ENCODE peak calls at places on chromosomes 4 and X, in five cellular contexts. T is neural progenitor cell, V is MM.1S, P is hepatocyte, N is OCI-LY7. Z is an unnamed sample.

GRCh38 chr4:87521757-87522374 is 7.3 kb downstream of the SPARCL1 start:
- DNase-seq in V (peak), N (no peak), T (no peak), P (peak), Z (peak)

GRCh38 chr4:184309241-184310170 is 91.8 kb upstream of the ENPP6 start:
- DNase-seq in P (no peak), T (no peak), V (no peak), N (no peak), Z (no peak)

GRCh38 chr4:42396361-42397255 is 680 bp upstream of the SHISA3 start:
- DNase-seq in P (no peak), N (no peak), T (peak), V (no peak), Z (peak)

GRCh38 chr4:160142579-160142978 is 1039.7 kb downstream of the RAPGEF2 start:
- DNase-seq in N (no peak), T (no peak), V (no peak), P (no peak), Z (no peak)

GRCh38 chr4:99749445-99750391 is 66.9 kb upstream of the DAPP1 start:
- DNase-seq in V (no peak), N (peak), P (no peak), T (no peak), Z (no peak)

GRCh38 chr4:14415146-14415545 is 587.1 kb upstream of the CPEB2 start:
- DNase-seq in N (no peak), T (peak), P (peak), V (no peak), Z (peak)

GRCh38 chr4:40199999-40200880 is 3.4 kb downstream of the RHOH start:
- DNase-seq in T (no peak), V (peak), N (peak), P (no peak), Z (no peak)

GRCh38 chr4:11724731-11725130 is 296.0 kb upstream of the HS3ST1 start:
- DNase-seq in V (no peak), N (no peak), T (no peak), P (no peak), Z (no peak)

GRCh38 chr4:117225441-117225840 is 140.1 kb upstream of the TRAM1L1 start:
- DNase-seq in T (no peak), N (no peak), P (peak), V (no peak), Z (no peak)

GRCh38 chrX:112113460-112113859 is 30.9 kb upstream of the TRPC5 start:
- DNase-seq in V (no peak), N (no peak), T (no peak), P (no peak), Z (no peak)

GRCh38 chr4:8850074-8850829 is 21.4 kb downstream of the HMX1 start:
- DNase-seq in T (no peak), P (no peak), V (no peak), N (no peak), Z (no peak)

GRCh38 chr4:1055721-1056590 is 44.5 kb downstream of the FGFRL1 start:
- DNase-seq in N (peak), V (no peak), T (peak), P (peak), Z (no peak)

GRCh38 chrX:74431807-74432206 is 10.5 kb downstream of the SLC16A2 start:
- DNase-seq in T (peak), P (no peak), N (no peak), V (no peak), Z (no peak)

GRCh38 chr4:29304595-29304994 is 1415.6 kb upstream of the PCDH7 start:
- DNase-seq in P (no peak), V (no peak), N (no peak), T (no peak), Z (peak)

GRCh38 chr4:128793859-128794667 is 15.4 kb upstream of the JADE1 start:
- DNase-seq in P (no peak), T (no peak), N (no peak), V (no peak), Z (no peak)

GRCh38 chrX:20567108-20567507 is 300.4 kb upstream of the RPS6KA3 start:
- DNase-seq in P (no peak), N (no peak), V (peak), T (no peak), Z (no peak)

GRCh38 chrX:104318330-104319009 is 63.7 kb upstream of the ESX1 start:
- DNase-seq in T (peak), N (no peak), P (peak), V (no peak), Z (peak)

GRCh38 chr4:26191353-26191752 is 129.5 kb upstream of the RBPJ start:
- DNase-seq in V (no peak), T (no peak), P (peak), N (no peak), Z (no peak)

GRCh38 chr4:26785766-26786165 is 74.9 kb upstream of the STIM2 start:
- DNase-seq in T (no peak), P (no peak), N (no peak), V (no peak), Z (no peak)

GRCh38 chrX:43750248-43750676 is 94.2 kb downstream of the MAOA start:
- DNase-seq in P (peak), T (peak), V (peak), N (peak), Z (peak)

GRCh38 chr4:26081795-26082498 is 167.9 kb downstream of the SMIM20 start:
- DNase-seq in T (peak), V (peak), P (peak), N (peak), Z (peak)

GRCh38 chr4:114077610-114078009 is 98.2 kb upstream of the ARSJ start:
- DNase-seq in T (no peak), N (no peak), P (no peak), V (no peak), Z (peak)

GRCh38 chr4:14336656-14337055 is 665.6 kb upstream of the CPEB2 start:
- DNase-seq in V (no peak), T (no peak), P (no peak), N (no peak), Z (no peak)

GRCh38 chrX:103310592-103311400 is at the start of gene BEX2:
- DNase-seq in N (peak), V (peak), P (peak), T (peak), Z (peak)

GRCh38 chrX:16836371-16836770 is 33.8 kb downstream of the RBBP7 start:
- DNase-seq in T (peak), N (peak), V (no peak), P (peak), Z (peak)

GRCh38 chr4:142815834-142816233 is 30.3 kb downstream of the INPP4B start:
- DNase-seq in V (no peak), P (no peak), N (no peak), T (no peak), Z (peak)

DNA sequence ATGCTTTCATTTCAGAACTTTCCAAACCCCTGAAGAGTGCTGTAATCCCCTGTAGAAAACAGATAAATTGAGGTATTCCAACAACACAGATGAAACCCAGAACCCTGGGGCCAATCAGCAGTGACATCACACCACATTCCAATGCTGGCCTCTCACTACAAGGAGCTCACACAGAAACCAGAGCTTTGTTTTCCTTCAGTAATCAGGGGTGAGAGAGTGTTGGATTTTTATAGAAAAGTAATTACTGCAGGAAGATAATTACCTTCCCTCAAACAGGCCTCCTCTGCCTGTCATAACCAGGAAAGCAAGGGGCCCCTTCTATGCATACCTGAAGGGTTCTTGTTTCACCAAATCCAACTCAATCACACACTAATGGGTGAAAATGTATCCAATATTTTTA is 246.2 kb downstream of the SCFD2 start:
- DNase-seq in V (no peak), P (peak), T (peak), N (no peak), Z (peak)
- TF ChIP-seq EZH2phosphoT487 in V (no peak), P (no peak), T (no peak), N (no peak), Z (no peak)

GRCh38 chr4:139666735-139667266 is 1.2 kb downstream of the MGST2 start:
- DNase-seq in V (no peak), P (peak), T (peak), N (peak), Z (no peak)
- H3K4me2 ChIP-seq in V (peak), P (peak), T (peak), N (peak), Z (peak)

GRCh38 chr4:182449186-182449880 is 206.1 kb downstream of the TENM3 start:
- DNase-seq in P (no peak), T (peak), V (peak), N (no peak), Z (no peak)
- TF ChIP-seq EZH2phosphoT487 in P (peak), T (no peak), V (no peak), N (no peak), Z (no peak)

GRCh38 chr4:20773144-20773997 is 73.1 kb downstream of the PACRGL start:
- DNase-seq in P (peak), T (peak), V (peak), N (peak), Z (peak)
- H3K4me2 ChIP-seq in P (peak), T (no peak), V (peak), N (no peak), Z (no peak)

Z was measured in GM23248.